ENCODE peak calls at places on chromosome 13, in ten cellular contexts. Z is BE2C; H is cardiac fibroblast; A is pulmonary artery endothelial cell; T is GM12865; U is T-helper 1 cell; X is activated T-helper 1 cell treated with anti-CD3 and anti-CD28 coated beads, Interleukin-12 subunit alpha, Interleukin-12 subunit beta, Interleukin-2, Interleukin-4 antibody, amounts not matched to agents 30 ng/mL and 10 ng/mL and 1 ng/mL, durations not matched to agents 14 hours and 24 hours and 36 hours; S is glomerular endothelial cell; I is anterior cingulate cortex; P is activated CD4-positive, alpha-beta T cell treated with anti-CD3 and anti-CD28 coated beads, Interleukin-2, amount 50 U/mL, for 48 hours. C is an unnamed sample.

GRCh38 chr13:48975101-48975925 is at the start of gene FNDC3A:
- DNase-seq in Z (peak), H (peak), A (peak), T (peak), U (peak), X (peak), S (no peak), I (peak), P (no peak), C (peak)

GRCh38 chr13:99969934-99970760 is 1.4 kb downstream of the ZIC5 start:
- DNase-seq in Z (peak), H (no peak), A (no peak), T (peak), U (no peak), X (no peak), S (no peak), I (no peak), P (peak), C (no peak)

GRCh38 chr13:112938680-112939079 is 30.3 kb upstream of the MCF2L start:
- DNase-seq in Z (no peak), H (no peak), A (no peak), T (no peak), U (no peak), X (no peak), S (no peak), I (no peak), P (no peak), C (no peak)

GRCh38 chr13:34847751-34848150 is 94.3 kb upstream of the NBEA start:
- DNase-seq in Z (no peak), H (no peak), A (no peak), T (no peak), U (no peak), X (no peak), S (no peak), I (no peak), P (no peak), C (no peak)

GRCh38 chr13:41645313-41645712 is 188.0 kb downstream of the RGCC start:
- DNase-seq in Z (no peak), H (peak), A (peak), T (no peak), U (no peak), X (no peak), S (peak), I (no peak), P (no peak), C (no peak)

GRCh38 chr13:88263808-88264207 is 592.6 kb downstream of the SLITRK5 start:
- DNase-seq in Z (no peak), H (no peak), A (no peak), T (no peak), U (no peak), X (no peak), S (no peak), I (no peak), P (no peak), C (no peak)

GRCh38 chr13:101397742-101398141 is 18.6 kb downstream of the NALCN start:
- DNase-seq in Z (no peak), H (peak), A (peak), T (no peak), U (no peak), X (no peak), S (no peak), I (no peak), P (no peak), C (no peak)

GRCh38 chr13:53198017-53198416 is 169.4 kb downstream of the OLFM4 start:
- DNase-seq in Z (no peak), H (no peak), A (no peak), T (no peak), U (no peak), X (no peak), S (no peak), I (no peak), P (no peak), C (no peak)

GRCh38 chr13:67841071-67841470 is 610.9 kb upstream of the PCDH9 start:
- DNase-seq in Z (peak), H (no peak), A (no peak), T (no peak), U (no peak), X (no peak), S (no peak), I (no peak), P (no peak), C (no peak)

GRCh38 chr13:23963947-23964346 is 66.6 kb upstream of the C1QTNF9B start:
- DNase-seq in Z (no peak), H (peak), A (no peak), T (peak), U (no peak), X (no peak), S (no peak), I (no peak), P (no peak), C (no peak)

GRCh38 chr13:49731766-49732165 is 40.5 kb upstream of the EBPL start:
- DNase-seq in Z (no peak), H (peak), A (no peak), T (no peak), U (no peak), X (no peak), S (no peak), I (no peak), P (no peak), C (no peak)